ENCODE peak calls at places on chromosomes 12 and 14, in seven cellular contexts. One of them, this sample, is unnamed.

GRCh38 chr14:88669346-88669745 is 106.5 kb downstream of the ZC3H14 start:
- DNase-seq in dorsolateral prefrontal cortex: no peak
- DNase-seq in epithelial cell of esophagus: no peak
- DNase-seq in lower leg skin: no peak
- DNase-seq in mucosa of descending colon: no peak
- DNase-seq in AG04449: no peak
- DNase-seq in NB4: no peak
- DNase-seq in this sample: no peak

GRCh38 chr14:77364146-77364545 is 12.7 kb downstream of the TMED8 start:
- DNase-seq in dorsolateral prefrontal cortex: no peak
- DNase-seq in epithelial cell of esophagus: no peak
- DNase-seq in lower leg skin: no peak
- DNase-seq in mucosa of descending colon: no peak
- DNase-seq in AG04449: no peak
- DNase-seq in NB4: no peak
- DNase-seq in this sample: no peak

GRCh38 chr14:68145539-68145938 is 326.0 kb downstream of the RAD51B start:
- DNase-seq in dorsolateral prefrontal cortex: no peak
- DNase-seq in epithelial cell of esophagus: no peak
- DNase-seq in lower leg skin: no peak
- DNase-seq in mucosa of descending colon: no peak
- DNase-seq in AG04449: no peak
- DNase-seq in NB4: no peak
- DNase-seq in this sample: no peak

GRCh38 chr14:103023881-103024473 is 33.4 kb downstream of the CDC42BPB start:
- DNase-seq in dorsolateral prefrontal cortex: no peak
- DNase-seq in epithelial cell of esophagus: peak
- DNase-seq in lower leg skin: no peak
- DNase-seq in mucosa of descending colon: no peak
- DNase-seq in AG04449: no peak
- DNase-seq in NB4: peak
- DNase-seq in this sample: no peak

GRCh38 chr12:106252056-106252455 is 4.2 kb upstream of the CKAP4 start:
- DNase-seq in dorsolateral prefrontal cortex: no peak
- DNase-seq in epithelial cell of esophagus: no peak
- DNase-seq in lower leg skin: no peak
- DNase-seq in mucosa of descending colon: no peak
- DNase-seq in AG04449: no peak
- DNase-seq in NB4: no peak
- DNase-seq in this sample: no peak

GRCh38 chr12:2129076-2129475 is 76.3 kb downstream of the CACNA1C start:
- DNase-seq in dorsolateral prefrontal cortex: no peak
- DNase-seq in epithelial cell of esophagus: peak
- DNase-seq in lower leg skin: no peak
- DNase-seq in mucosa of descending colon: no peak
- DNase-seq in AG04449: peak
- DNase-seq in NB4: no peak
- DNase-seq in this sample: no peak

GRCh38 chr12:111616177-111616623 is 17.1 kb upstream of the ATXN2 start:
- DNase-seq in dorsolateral prefrontal cortex: no peak
- DNase-seq in epithelial cell of esophagus: no peak
- DNase-seq in lower leg skin: no peak
- DNase-seq in mucosa of descending colon: no peak
- DNase-seq in AG04449: no peak
- DNase-seq in NB4: no peak
- DNase-seq in this sample: no peak

GRCh38 chr14:101715209-101716076 is 46.1 kb upstream of the PPP2R5C start:
- DNase-seq in dorsolateral prefrontal cortex: peak
- DNase-seq in epithelial cell of esophagus: no peak
- DNase-seq in lower leg skin: peak
- DNase-seq in mucosa of descending colon: no peak
- DNase-seq in AG04449: no peak
- DNase-seq in NB4: no peak
- DNase-seq in this sample: no peak

GRCh38 chr14:102805454-102805891 is 28.2 kb downstream of the TRAF3 start:
- DNase-seq in dorsolateral prefrontal cortex: no peak
- DNase-seq in epithelial cell of esophagus: peak
- DNase-seq in lower leg skin: no peak
- DNase-seq in mucosa of descending colon: no peak
- DNase-seq in AG04449: no peak
- DNase-seq in NB4: peak
- DNase-seq in this sample: peak

GRCh38 chr12:93746572-93747168 is 69.5 kb downstream of the CRADD start:
- DNase-seq in dorsolateral prefrontal cortex: no peak
- DNase-seq in epithelial cell of esophagus: no peak
- DNase-seq in lower leg skin: no peak
- DNase-seq in mucosa of descending colon: no peak
- DNase-seq in AG04449: no peak
- DNase-seq in NB4: no peak
- DNase-seq in this sample: no peak

GRCh38 chr14:89465894-89466293 is 48.9 kb upstream of the FOXN3 start:
- DNase-seq in dorsolateral prefrontal cortex: no peak
- DNase-seq in epithelial cell of esophagus: no peak
- DNase-seq in lower leg skin: no peak
- DNase-seq in mucosa of descending colon: no peak
- DNase-seq in AG04449: no peak
- DNase-seq in NB4: no peak
- DNase-seq in this sample: no peak

GRCh38 chr14:64963611-64964010 is 8.5 kb downstream of the RAB15 start:
- DNase-seq in dorsolateral prefrontal cortex: no peak
- DNase-seq in epithelial cell of esophagus: no peak
- DNase-seq in lower leg skin: no peak
- DNase-seq in mucosa of descending colon: no peak
- DNase-seq in AG04449: no peak
- DNase-seq in NB4: peak
- DNase-seq in this sample: no peak
- TF ChIP-seq CTCF in dorsolateral prefrontal cortex: no peak
- TF ChIP-seq CTCF in epithelial cell of esophagus: no peak
- TF ChIP-seq CTCF in lower leg skin: no peak
- TF ChIP-seq CTCF in mucosa of descending colon: no peak
- TF ChIP-seq CTCF in AG04449: no peak
- TF ChIP-seq CTCF in NB4: peak
- TF ChIP-seq CTCF in this sample: no peak

DNA sequence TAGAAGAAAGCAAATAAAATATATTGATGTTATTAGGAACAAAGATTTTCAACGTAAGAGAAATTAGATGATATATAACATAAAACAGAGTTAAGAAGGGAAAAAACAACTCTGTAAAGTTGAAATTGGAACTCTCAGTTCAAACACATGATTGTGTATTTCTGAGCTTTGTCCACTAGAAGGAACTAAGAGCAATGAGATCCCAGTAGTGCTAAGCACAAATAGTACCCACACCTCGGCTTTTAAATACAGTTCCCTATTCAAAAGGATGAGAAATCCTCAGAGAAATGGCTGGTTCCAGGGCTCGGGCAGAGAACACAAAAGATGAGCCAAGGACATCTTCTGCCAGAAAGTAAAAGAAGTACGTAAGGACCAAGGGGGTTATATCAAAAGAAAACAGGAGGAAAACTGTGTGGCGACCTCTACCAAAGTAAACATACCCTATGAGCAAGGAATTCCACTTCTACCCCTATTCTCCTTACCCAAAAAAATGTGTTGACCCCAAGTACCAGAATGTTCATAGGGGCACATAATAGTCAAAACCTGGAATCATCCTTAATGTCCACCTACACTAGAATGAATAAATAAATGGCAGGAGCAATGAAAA is 96.6 kb downstream of the SPTSSA start:
- DNase-seq in dorsolateral prefrontal cortex: no peak
- DNase-seq in epithelial cell of esophagus: no peak
- DNase-seq in lower leg skin: no peak
- DNase-seq in mucosa of descending colon: no peak
- DNase-seq in AG04449: no peak
- DNase-seq in NB4: peak
- DNase-seq in this sample: no peak
- TF ChIP-seq CTCF in dorsolateral prefrontal cortex: peak
- TF ChIP-seq CTCF in epithelial cell of esophagus: peak
- TF ChIP-seq CTCF in lower leg skin: no peak
- TF ChIP-seq CTCF in mucosa of descending colon: no peak
- TF ChIP-seq CTCF in AG04449: no peak
- TF ChIP-seq CTCF in NB4: peak
- TF ChIP-seq CTCF in this sample: no peak

GRCh38 chr14:27587103-27587502 is 989.3 kb upstream of the NOVA1 start:
- DNase-seq in dorsolateral prefrontal cortex: no peak
- DNase-seq in epithelial cell of esophagus: no peak
- DNase-seq in lower leg skin: no peak
- DNase-seq in mucosa of descending colon: no peak
- DNase-seq in AG04449: no peak
- DNase-seq in NB4: no peak
- DNase-seq in this sample: no peak
- TF ChIP-seq CTCF in dorsolateral prefrontal cortex: no peak
- TF ChIP-seq CTCF in epithelial cell of esophagus: no peak
- TF ChIP-seq CTCF in lower leg skin: no peak
- TF ChIP-seq CTCF in mucosa of descending colon: no peak
- TF ChIP-seq CTCF in AG04449: no peak
- TF ChIP-seq CTCF in NB4: no peak
- TF ChIP-seq CTCF in this sample: no peak

GRCh38 chr14:83940253-83940652 is 1589.7 kb upstream of the FLRT2 start:
- DNase-seq in dorsolateral prefrontal cortex: no peak
- DNase-seq in epithelial cell of esophagus: no peak
- DNase-seq in lower leg skin: no peak
- DNase-seq in mucosa of descending colon: no peak
- DNase-seq in AG04449: no peak
- DNase-seq in NB4: no peak
- DNase-seq in this sample: no peak
- TF ChIP-seq CTCF in dorsolateral prefrontal cortex: no peak
- TF ChIP-seq CTCF in epithelial cell of esophagus: peak
- TF ChIP-seq CTCF in lower leg skin: no peak
- TF ChIP-seq CTCF in mucosa of descending colon: no peak
- TF ChIP-seq CTCF in AG04449: no peak
- TF ChIP-seq CTCF in NB4: no peak
- TF ChIP-seq CTCF in this sample: no peak

DNA sequence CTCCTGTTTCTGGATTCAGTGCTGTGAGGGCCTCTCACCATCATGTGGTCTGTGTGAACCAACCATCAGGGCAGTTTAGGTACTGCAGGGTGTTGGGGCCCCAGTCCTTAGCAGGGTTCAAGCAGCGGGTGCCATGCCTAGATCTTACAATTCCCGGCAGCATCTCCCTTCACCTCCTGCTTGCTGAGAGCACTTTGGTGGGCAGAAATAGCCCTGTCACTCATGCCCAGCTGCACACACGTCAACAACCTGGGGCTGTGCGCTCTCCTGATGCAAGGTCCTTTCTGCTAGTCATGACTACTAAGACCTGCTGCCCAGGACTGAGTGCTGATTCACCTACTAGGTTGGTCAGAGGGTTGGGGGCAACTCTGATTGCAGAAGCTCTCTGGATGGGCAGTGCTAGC is 72.1 kb downstream of the NINJ2 start:
- DNase-seq in dorsolateral prefrontal cortex: no peak
- DNase-seq in epithelial cell of esophagus: no peak
- DNase-seq in lower leg skin: peak
- DNase-seq in mucosa of descending colon: no peak
- DNase-seq in AG04449: no peak
- DNase-seq in NB4: no peak
- DNase-seq in this sample: no peak
- TF ChIP-seq CTCF in dorsolateral prefrontal cortex: no peak
- TF ChIP-seq CTCF in epithelial cell of esophagus: no peak
- TF ChIP-seq CTCF in lower leg skin: no peak
- TF ChIP-seq CTCF in mucosa of descending colon: no peak
- TF ChIP-seq CTCF in AG04449: no peak
- TF ChIP-seq CTCF in NB4: peak
- TF ChIP-seq CTCF in this sample: peak

This sample was measured in GM12865.